ENCODE peak calls at places on chromosomes 1 and 21, in nine cellular contexts. X, J, R, P, A, G, D, C and Z are unnamed samples.

GRCh38 chr1:176206006-176206960 is 803 bp downstream of the COP1 start:
- DNase-seq in X (peak; percentile 59), J (no peak), R (no peak), P (peak; percentile 13), A (no peak), G (no peak), D (peak; percentile 34), C (peak; percentile 71), Z (peak; percentile 67)

GRCh38 chr1:69824932-69825331 is 257.2 kb downstream of the LRRC7 start:
- DNase-seq in X (peak; percentile 9), J (no peak), R (no peak), P (no peak), A (peak; percentile 9), G (no peak), D (peak; percentile 32), C (no peak), Z (no peak)

GRCh38 chr1:119784127-119784781 is 15.5 kb upstream of the HMGCS2 start:
- DNase-seq in X (peak; percentile 62), J (no peak), R (peak; percentile 76), P (peak; percentile 62), A (no peak), G (no peak), D (no peak), C (no peak), Z (no peak)

GRCh38 chr1:118158918-118159317 is 26.1 kb downstream of the SPAG17 start:
- DNase-seq in X (no peak), J (no peak), R (no peak), P (no peak), A (no peak), G (no peak), D (no peak), C (no peak), Z (no peak)

GRCh38 chr21:46220847-46221246 is 7.7 kb downstream of the LSS start:
- DNase-seq in X (no peak), J (peak; percentile 40), R (no peak), P (no peak), A (no peak), G (no peak), D (peak; percentile 2), C (no peak), Z (no peak)

GRCh38 chr1:244302889-244303609 is 148.7 kb downstream of the ADSS2 start:
- DNase-seq in X (no peak), J (no peak), R (no peak), P (no peak), A (peak; percentile 60), G (no peak), D (peak; percentile 36), C (no peak), Z (no peak)

GRCh38 chr1:16266411-16267118 is 29.6 kb upstream of the CPLANE2 start:
- DNase-seq in X (no peak), J (no peak), R (no peak), P (no peak), A (no peak), G (no peak), D (no peak), C (no peak), Z (no peak)

GRCh38 chr1:33094971-33095604 is 14.1 kb downstream of the AZIN2 start:
- DNase-seq in X (peak; percentile 71), J (peak; percentile 60), R (peak; percentile 79), P (peak; percentile 85), A (peak; percentile 62), G (peak; percentile 10), D (peak; percentile 86), C (peak; percentile 75), Z (no peak)

GRCh38 chr1:44276006-44276405 is 62.7 kb downstream of the DMAP1 start:
- DNase-seq in X (no peak), J (no peak), R (no peak), P (no peak), A (no peak), G (no peak), D (no peak), C (no peak), Z (no peak)

GRCh38 chr1:1071486-1072298 is 2.4 kb downstream of the RNF223 start:
- DNase-seq in X (no peak), J (no peak), R (no peak), P (no peak), A (no peak), G (no peak), D (no peak), C (no peak), Z (no peak)

GRCh38 chr1:203197625-203198024 is 11.1 kb upstream of the CHI3L1 start:
- DNase-seq in X (no peak), J (peak; percentile 12), R (no peak), P (no peak), A (no peak), G (no peak), D (no peak), C (no peak), Z (no peak)

GRCh38 chr1:3438661-3439180 is 15.7 kb upstream of the ARHGEF16 start:
- DNase-seq in X (no peak), J (no peak), R (no peak), P (no peak), A (no peak), G (no peak), D (no peak), C (no peak), Z (no peak)

GRCh38 chr1:2451744-2452582 is 24.1 kb upstream of the PLCH2 start:
- DNase-seq in X (no peak), J (no peak), R (no peak), P (no peak), A (no peak), G (no peak), D (no peak), C (no peak), Z (no peak)

GRCh38 chr1:88079036-88079435 is 605.0 kb upstream of the PKN2 start:
- DNase-seq in X (no peak), J (no peak), R (no peak), P (no peak), A (no peak), G (no peak), D (no peak), C (peak; percentile 74), Z (no peak)

DNA sequence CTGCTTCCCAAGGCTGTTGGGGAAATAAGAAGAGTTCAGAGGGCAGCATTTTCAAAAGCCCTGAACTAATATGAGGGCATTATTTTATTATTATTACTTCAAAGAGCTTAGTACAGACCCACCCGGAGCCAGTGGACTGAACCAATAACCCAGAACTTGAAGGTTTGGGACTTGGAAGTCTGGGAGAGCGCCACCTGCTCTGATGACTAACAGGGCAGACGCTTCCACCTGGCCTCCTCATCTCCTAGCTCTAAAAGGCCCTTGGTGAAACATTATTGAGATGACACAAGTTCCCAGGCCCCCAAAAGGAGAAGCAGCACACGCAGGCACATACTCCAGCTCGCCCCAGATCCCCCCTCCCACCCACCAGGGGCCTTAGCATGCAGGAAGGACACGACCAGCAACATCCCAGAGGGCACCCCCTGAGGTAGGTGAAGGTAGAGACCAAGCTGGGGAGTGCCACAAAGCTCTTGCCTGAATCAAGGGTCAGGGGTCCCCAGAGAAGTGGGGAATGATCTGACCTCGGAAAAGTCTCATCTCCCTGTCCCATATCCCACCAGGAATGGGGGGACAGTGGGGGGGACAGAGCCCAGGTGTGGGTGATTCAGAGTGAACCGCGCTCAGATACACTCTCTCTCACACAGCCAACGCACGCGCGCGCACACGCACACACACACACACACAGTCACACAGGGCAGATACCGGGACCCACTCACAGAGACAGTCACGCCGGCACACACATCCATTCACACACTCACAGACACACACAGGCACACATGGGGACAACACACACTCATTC is 1.2 kb downstream of the DLGAP3 start:
- DNase-seq in X (no peak), J (no peak), R (no peak), P (no peak), A (no peak), G (no peak), D (no peak), C (no peak), Z (no peak)
- H3K4me3 ChIP-seq in X (no peak overlapping the region), J (peak overlapping the region; percentile 72), R (no peak overlapping the region), P (no peak overlapping the region), A (no peak overlapping the region), G (no peak overlapping the region), D (no peak overlapping the region), C (peak overlapping the region; percentile 89), Z (peak overlapping the region; percentile 62)

DNA sequence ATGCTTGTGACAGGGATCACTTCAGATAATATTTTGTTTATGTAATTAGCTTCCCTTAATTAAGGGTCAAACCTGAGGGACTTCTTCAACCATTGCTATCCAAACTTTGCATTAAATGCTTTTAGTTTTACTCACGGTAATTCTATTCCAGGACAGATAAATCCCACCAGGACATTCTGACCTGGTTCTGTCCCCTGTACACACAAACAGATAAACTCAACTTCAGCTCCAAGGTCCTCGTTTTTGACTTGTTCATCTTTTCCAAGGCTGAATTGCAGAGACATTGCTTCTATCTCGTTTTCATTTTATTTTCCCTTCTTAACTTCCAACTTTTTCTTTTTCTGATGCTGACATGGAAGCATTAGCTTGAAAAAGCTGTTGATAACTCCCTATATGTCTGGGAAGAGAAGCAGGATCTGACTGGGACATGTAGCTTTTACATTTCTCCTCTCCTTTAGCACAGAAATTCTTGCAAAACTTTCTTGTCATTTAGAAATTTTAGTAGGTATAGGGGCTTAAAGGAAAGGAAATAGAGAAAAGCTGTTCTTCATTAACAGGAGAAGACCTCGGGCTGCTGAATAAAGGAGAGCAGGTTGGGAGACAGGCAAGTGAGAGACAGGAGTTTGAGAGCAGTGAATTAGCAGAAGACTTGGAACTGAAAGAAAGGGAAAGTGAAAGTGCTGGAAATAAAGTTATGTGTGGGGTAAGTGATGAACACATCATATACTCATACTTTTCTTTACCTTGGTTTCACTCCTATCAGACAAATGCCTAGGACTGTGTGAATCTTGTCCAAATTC is 231.7 kb upstream of the B3GALT2 start:
- DNase-seq in X (no peak), J (no peak), R (no peak), P (no peak), A (no peak), G (no peak), D (no peak), C (no peak), Z (peak; percentile 80)
- H3K27ac ChIP-seq in X (peak overlapping the region; percentile 42), J (no peak overlapping the region), R (peak overlapping the region; percentile 7), P (peak overlapping the region; percentile 17), A (peak overlapping the region; percentile 66), G (peak overlapping the region; percentile 11), D (peak overlapping the region; percentile 21), C (no peak overlapping the region), Z (peak overlapping the region; percentile 24)

DNA sequence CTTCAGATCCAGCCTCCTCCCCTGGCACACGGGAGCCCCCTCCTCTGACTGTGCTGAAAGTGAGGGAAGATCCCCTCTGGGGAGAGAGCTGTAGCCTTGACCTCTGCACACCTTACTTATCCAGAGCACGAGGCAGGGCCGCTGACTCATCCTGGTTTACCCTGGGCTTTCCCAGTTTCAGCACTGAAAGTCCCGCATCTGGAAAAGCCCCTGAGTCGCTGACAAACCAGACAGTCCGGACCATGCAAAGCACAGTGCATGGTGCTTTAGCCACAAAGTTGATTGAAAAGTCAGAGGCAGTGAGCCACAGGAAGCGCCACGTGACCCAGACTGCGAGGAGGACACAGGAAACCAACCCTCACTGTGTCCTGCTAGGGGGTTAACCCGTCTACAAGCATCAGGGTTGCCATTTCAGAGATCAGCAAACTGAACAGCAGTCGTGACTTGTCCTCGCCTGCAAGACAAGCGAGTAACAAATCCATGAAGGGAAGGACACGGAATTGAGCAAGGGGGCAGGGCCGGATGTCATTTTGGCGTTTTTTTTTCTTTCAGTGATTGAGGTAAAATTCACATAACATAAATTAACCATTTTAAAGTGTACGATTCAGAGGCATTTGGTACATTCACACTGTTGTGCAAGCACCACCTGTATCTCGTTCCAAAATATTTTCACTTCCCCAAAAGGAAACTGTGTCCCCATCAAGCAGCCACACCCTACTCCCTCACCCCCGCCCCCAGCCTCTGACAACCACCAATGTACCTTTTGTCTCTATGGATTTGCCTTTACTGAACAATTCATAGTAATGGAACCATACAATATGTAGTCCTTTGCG is 19.9 kb upstream of the IFNGR2 start:
- DNase-seq in X (peak; percentile 59), J (peak; percentile 56), R (peak; percentile 80), P (peak; percentile 51), A (peak; percentile 70), G (peak; percentile 55), D (peak; percentile 61), C (peak; percentile 10), Z (peak; percentile 64)
- H3K4me3 ChIP-seq in X (no peak overlapping the region), J (peak overlapping the region; percentile 51), R (peak overlapping the region; percentile 18), P (peak overlapping the region; percentile 26), A (no peak overlapping the region), G (peak overlapping the region; percentile 54), D (no peak overlapping the region), C (no peak overlapping the region), Z (peak overlapping the region; percentile 85)

GRCh38 chr1:235741294-235741693 is 91.7 kb upstream of the GNG4 start:
- DNase-seq in X (no peak), J (no peak), R (no peak), P (no peak), A (no peak), G (no peak), D (no peak), C (no peak), Z (no peak)
- H3K27ac ChIP-seq in X (no peak overlapping the region), J (no peak overlapping the region), R (no peak overlapping the region), P (no peak overlapping the region), A (no peak overlapping the region), G (no peak overlapping the region), D (no peak overlapping the region), C (no peak overlapping the region), Z (no peak overlapping the region)